ENCODE peak calls at places on chromosome 10, in seven cellular contexts. A, D, B, Y, J, R and Q are unnamed samples.

GRCh38 chr10:37682617-37683016 is 174.8 kb downstream of the ZNF248 start:
- DNase-seq in A (no peak), D (no peak), B (no peak), Y (no peak), J (no peak), R (no peak), Q (no peak)

GRCh38 chr10:36608251-36608650 is 517.1 kb upstream of the ANKRD30A start:
- DNase-seq in A (no peak), D (no peak), B (peak), Y (peak), J (no peak), R (no peak), Q (no peak)

GRCh38 chr10:78913219-78914059 is 155.3 kb upstream of the ZMIZ1 start:
- DNase-seq in A (peak), D (no peak), B (peak), Y (no peak), J (no peak), R (no peak), Q (no peak)

GRCh38 chr10:103612462-103613365 is 119.2 kb downstream of the NEURL1 start:
- DNase-seq in A (no peak), D (no peak), B (no peak), Y (peak), J (no peak), R (peak), Q (no peak)

GRCh38 chr10:96904648-96905047 is 72.5 kb downstream of the LCOR start:
- DNase-seq in A (no peak), D (no peak), B (no peak), Y (no peak), J (no peak), R (no peak), Q (no peak)

GRCh38 chr10:8473205-8473604 is 418.7 kb downstream of the GATA3 start:
- DNase-seq in A (no peak), D (no peak), B (no peak), Y (peak), J (no peak), R (no peak), Q (peak)

GRCh38 chr10:30980951-30981616 is 50.6 kb downstream of the ZNF438 start:
- DNase-seq in A (no peak), D (no peak), B (no peak), Y (peak), J (no peak), R (no peak), Q (no peak)

GRCh38 chr10:125823663-125824251 is 411 bp downstream of the BCCIP start:
- DNase-seq in A (no peak), D (no peak), B (no peak), Y (peak), J (no peak), R (no peak), Q (no peak)

GRCh38 chr10:37711617-37712488 is 145.6 kb downstream of the ZNF248 start:
- DNase-seq in A (no peak), D (no peak), B (no peak), Y (no peak), J (no peak), R (no peak), Q (no peak)

GRCh38 chr10:58516118-58516517 is 3.4 kb downstream of the BICC1 start:
- DNase-seq in A (no peak), D (no peak), B (no peak), Y (no peak), J (no peak), R (no peak), Q (no peak)

GRCh38 chr10:17101257-17101909 is 28.2 kb downstream of the CUBN start:
- DNase-seq in A (no peak), D (no peak), B (no peak), Y (no peak), J (no peak), R (no peak), Q (no peak)

GRCh38 chr10:43390791-43391190 is 18.2 kb downstream of the HNRNPF start:
- DNase-seq in A (no peak), D (no peak), B (peak), Y (peak), J (no peak), R (no peak), Q (no peak)

GRCh38 chr10:50604823-50605222 is 18.9 kb downstream of the SGMS1 start:
- DNase-seq in A (no peak), D (no peak), B (no peak), Y (no peak), J (no peak), R (no peak), Q (no peak)

GRCh38 chr10:22335204-22335956 is 9.9 kb upstream of the SPAG6 start:
- DNase-seq in A (peak), D (no peak), B (no peak), Y (peak), J (no peak), R (no peak), Q (peak)

DNA sequence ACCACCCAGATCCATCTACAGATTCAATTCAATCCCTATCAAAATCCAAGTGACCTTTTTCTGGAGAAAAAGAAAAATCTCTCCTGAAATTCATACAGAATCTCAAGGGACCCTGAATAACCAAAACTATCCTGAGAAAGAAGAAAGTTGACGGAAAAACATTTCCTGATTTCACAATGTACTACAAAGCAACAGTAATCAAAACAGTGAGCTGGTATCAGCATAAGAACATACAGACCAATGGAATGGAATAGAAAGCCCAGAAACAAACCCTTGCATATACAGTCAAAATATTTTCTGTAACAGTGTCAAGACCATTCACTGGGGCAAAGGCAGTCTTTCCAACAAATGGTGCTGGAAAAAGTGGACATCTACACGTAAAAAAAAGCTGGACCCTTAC is 89.9 kb downstream of the JMJD1C start:
- DNase-seq in A (no peak), D (no peak), B (no peak), Y (peak), J (no peak), R (no peak), Q (no peak)
- TF ChIP-seq CEBPB in A (no peak), D (no peak), B (no peak), Y (peak), J (no peak), R (no peak), Q (no peak)

DNA sequence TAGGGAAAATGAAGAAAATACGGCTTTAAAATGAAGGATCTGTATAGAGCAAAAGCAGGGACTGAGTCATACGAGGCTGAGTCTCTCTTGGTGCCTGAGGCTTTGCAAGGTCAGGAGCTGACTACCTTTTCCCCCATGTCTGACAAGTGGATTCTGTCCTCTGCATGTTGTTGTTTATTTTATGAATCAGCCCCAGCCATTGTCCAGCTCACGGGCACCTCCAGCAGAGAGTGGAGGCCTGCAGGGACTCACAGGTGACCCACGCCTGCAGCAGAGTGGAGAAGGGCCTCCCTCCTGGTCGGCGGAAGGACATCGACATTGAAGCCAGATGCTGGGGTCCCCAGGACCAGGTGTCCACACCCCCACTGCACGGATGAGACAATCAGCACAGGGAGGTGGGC is 233.9 kb downstream of the WDR37 start:
- DNase-seq in A (peak), D (no peak), B (no peak), Y (no peak), J (no peak), R (no peak), Q (no peak)
- TF ChIP-seq CEBPB in A (no peak), D (no peak), B (no peak), Y (no peak), J (no peak), R (no peak), Q (no peak)

GRCh38 chr10:117284726-117285494 is 44.0 kb downstream of the SLC18A2 start:
- DNase-seq in A (no peak), D (no peak), B (no peak), Y (no peak), J (no peak), R (no peak), Q (no peak)
- TF ChIP-seq CEBPB in A (no peak), D (no peak), B (no peak), Y (no peak), J (no peak), R (no peak), Q (no peak)

GRCh38 chr10:4051408-4052151 is 266.6 kb upstream of the KLF6 start:
- DNase-seq in A (no peak), D (no peak), B (no peak), Y (no peak), J (no peak), R (no peak), Q (no peak)
- TF ChIP-seq CEBPB in A (no peak), D (no peak), B (no peak), Y (no peak), J (no peak), R (no peak), Q (no peak)

GRCh38 chr10:117441812-117442443 is 66.7 kb upstream of the PDZD8 start:
- DNase-seq in A (no peak), D (no peak), B (no peak), Y (no peak), J (no peak), R (no peak), Q (peak)
- TF ChIP-seq CEBPB in A (no peak), D (no peak), B (no peak), Y (no peak), J (no peak), R (no peak), Q (no peak)

GRCh38 chr10:74637685-74638084 is 188.7 kb upstream of the KAT6B start:
- DNase-seq in A (no peak), D (no peak), B (no peak), Y (no peak), J (no peak), R (no peak), Q (no peak)
- TF ChIP-seq CEBPB in A (no peak), D (no peak), B (no peak), Y (no peak), J (no peak), R (no peak), Q (no peak)